ENCODE peak calls at places on chromosomes 3 and 15, in four cellular contexts. E is WTC11; Y is M059J; D is T-helper 2 cell treated with Interferon-gamma antibody and Interleukin-4, amounts not matched to agents 5 μg/mL and 100 μg/mL, for 36 hours. Z is an unnamed sample.
A peak's percentile ranks its signal among the peaks of the same experiment; 100 is the strongest.

GRCh38 chr15:84697353-84697990 is 18.5 kb downstream of the SEC11A start:
- DNase-seq in E (no peak), Y (no peak), D (no peak), Z (no peak)

GRCh38 chr3:86180696-86181095 is 810.3 kb downstream of the VGLL3 start:
- DNase-seq in E (peak; percentile 22), Y (no peak), D (no peak), Z (no peak)

GRCh38 chr3:23959147-23959900 is 14.2 kb downstream of the NR1D2 start:
- DNase-seq in E (no peak), Y (peak; percentile 88), D (no peak), Z (no peak)

GRCh38 chr15:66766282-66767228 is 64.5 kb downstream of the SMAD6 start:
- DNase-seq in E (no peak), Y (peak; percentile 84), D (no peak), Z (no peak)

GRCh38 chr3:63933459-63933858 is 21.3 kb upstream of the SCAANT1 start:
- DNase-seq in E (no peak), Y (no peak), D (no peak), Z (no peak)

GRCh38 chr15:85582719-85583089 is 202.3 kb downstream of the AKAP13 start:
- DNase-seq in E (no peak), Y (no peak), D (peak; percentile 73), Z (no peak)

GRCh38 chr3:13706451-13706850 is 157.5 kb downstream of the FBLN2 start:
- DNase-seq in E (no peak), Y (no peak), D (no peak), Z (no peak)

GRCh38 chr3:97613139-97613538 is 151.4 kb upstream of the ARL6 start:
- DNase-seq in E (no peak), Y (no peak), D (no peak), Z (no peak)

GRCh38 chr3:38139652-38140051 is 1.2 kb downstream of the MYD88 start:
- DNase-seq in E (no peak), Y (no peak), D (no peak), Z (no peak)

GRCh38 chr3:9091811-9092210 is 128.5 kb upstream of the RAD18 start:
- DNase-seq in E (no peak), Y (no peak), D (no peak), Z (no peak)

GRCh38 chr15:25789616-25790002 is 73.5 kb downstream of the ATP10A start:
- DNase-seq in E (no peak), Y (no peak), D (no peak), Z (no peak)

GRCh38 chr3:138609898-138610266 is 1.3 kb downstream of the FAIM start:
- DNase-seq in E (no peak), Y (no peak), D (no peak), Z (no peak)

GRCh38 chr15:76903251-76903681 is 1.9 kb downstream of the SCAPER start:
- DNase-seq in E (no peak), Y (peak; percentile 46), D (no peak), Z (no peak)